ENCODE peak calls at places on chromosome 3, in six cellular contexts. F is neural progenitor cell, Y is MM.1S, Z is PC-9, U is endothelial cell of umbilical vein, S is keratinocyte. I is an unnamed sample.

GRCh38 chr3:18246336-18247060 is 178.6 kb downstream of the SATB1 start:
- DNase-seq in S (no peak), Y (no peak), U (no peak), Z (no peak), F (no peak), I (no peak)

GRCh38 chr3:184015381-184016019 is 2.2 kb downstream of the ABCC5 start:
- DNase-seq in Z (peak; percentile 61), U (no peak), Y (no peak), F (no peak), S (no peak), I (peak; percentile 40)

GRCh38 chr3:101038393-101038792 is 45.2 kb upstream of the ABI3BP start:
- DNase-seq in Y (peak; percentile 30), S (no peak), Z (no peak), U (no peak), F (no peak), I (peak; percentile 11)

GRCh38 chr3:190038050-190038631 is 82.6 kb downstream of the P3H2 start:
- DNase-seq in S (peak; percentile 79), U (peak; percentile 47), Y (no peak), F (peak; percentile 30), Z (no peak), I (peak; percentile 79)

GRCh38 chr3:53161345-53161819 is 373 bp downstream of the PRKCD start:
- DNase-seq in F (peak; percentile 46), S (no peak), Y (peak; percentile 31), Z (no peak), U (peak; percentile 14), I (no peak)

GRCh38 chr3:156448300-156448699 is 106.6 kb downstream of the SSR3 start:
- DNase-seq in Y (peak; percentile 67), U (peak; percentile 39), S (no peak), Z (peak; percentile 30), F (peak; percentile 57), I (peak; percentile 50)

GRCh38 chr3:171306631-171307030 is 153.6 kb downstream of the TNIK start:
- DNase-seq in Z (no peak), Y (no peak), S (no peak), F (no peak), U (peak; percentile 90), I (peak; percentile 98)

GRCh38 chr3:89504432-89504831 is 397.0 kb downstream of the EPHA3 start:
- DNase-seq in F (no peak), U (no peak), Y (no peak), Z (no peak), S (no peak), I (no peak)

GRCh38 chr3:140942221-140943104 is 827 bp downstream of the SLC25A36 start:
- DNase-seq in F (peak; percentile 92), Y (peak; percentile 53), U (peak; percentile 63), Z (peak; percentile 35), S (no peak), I (peak; percentile 62)

GRCh38 chr3:138438896-138439295 is 4.5 kb downstream of the ESYT3 start:
- DNase-seq in Z (no peak), S (no peak), Y (no peak), U (no peak), F (no peak), I (no peak)

GRCh38 chr3:88092270-88092669 is 33.2 kb downstream of the ZNF654 start:
- DNase-seq in Z (no peak), F (no peak), U (no peak), S (no peak), Y (no peak), I (no peak)

GRCh38 chr3:88090681-88091080 is 31.6 kb downstream of the ZNF654 start:
- DNase-seq in Y (no peak), F (no peak), U (no peak), S (no peak), Z (no peak), I (no peak)

DNA sequence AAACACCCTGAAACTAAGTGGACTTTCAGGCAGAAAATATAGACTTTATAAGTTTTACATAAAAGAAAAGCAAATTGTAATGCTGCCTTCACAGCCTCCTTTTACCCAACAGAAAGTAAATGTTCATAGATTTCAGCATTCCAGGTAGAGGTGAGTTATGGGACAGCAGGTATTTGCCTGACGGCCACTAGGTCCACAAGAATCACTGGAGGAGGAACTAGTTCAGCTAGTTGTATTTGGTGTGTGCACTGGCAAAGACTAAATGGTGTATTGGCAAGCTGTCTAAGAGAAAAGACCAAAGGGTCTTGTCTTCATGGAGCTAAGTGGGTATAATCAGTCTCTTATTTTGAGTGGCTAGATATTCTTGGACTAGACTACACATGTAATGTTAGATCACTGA is 34.2 kb downstream of the ZNF654 start:
- DNase-seq in S (no peak), Z (no peak), F (no peak), U (no peak), Y (no peak), I (no peak)
- H3K79me2 ChIP-seq in S (peaks cover 17% of the 10 kb centered on the region), Z (no peaks in the 10 kb centered on the region), F (peaks cover 25% of the 10 kb centered on the region), U (peaks cover 24% of the 10 kb centered on the region), Y (peaks cover 18% of the 10 kb centered on the region), I (peaks cover 2% of the 10 kb centered on the region)

DNA sequence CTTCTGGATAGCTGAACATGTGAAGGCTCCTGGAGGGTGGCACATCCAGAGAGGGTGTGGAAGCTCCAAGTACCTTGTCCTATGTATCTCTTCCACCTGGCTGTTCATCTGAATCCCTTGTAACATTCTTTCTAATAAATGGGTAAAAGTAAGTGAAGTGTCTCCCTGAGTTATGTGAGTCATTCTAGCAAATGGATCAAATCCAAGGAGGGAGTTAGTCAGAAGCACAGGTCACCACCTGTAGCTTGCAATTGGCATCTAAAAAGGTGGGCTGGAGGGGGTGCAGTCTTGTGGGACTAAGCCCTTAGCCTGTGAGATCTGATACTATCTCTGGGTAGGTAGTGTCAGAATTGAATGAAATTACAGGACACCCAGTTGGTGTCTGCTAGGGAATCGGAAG is 71.0 kb downstream of the WWTR1 start:
- DNase-seq in S (peak; percentile 80), Y (no peak), Z (peak; percentile 80), U (peak; percentile 84), F (no peak), I (peak; percentile 39)
- H3K4me1 ChIP-seq in S (peaks cover 63% of the 10 kb centered on the region), Y (peaks cover 15% of the 10 kb centered on the region), Z (peaks cover 68% of the 10 kb centered on the region), U (peaks cover 90% of the 10 kb centered on the region), F (peaks cover 36% of the 10 kb centered on the region), I (peaks cover 21% of the 10 kb centered on the region)

GRCh38 chr3:158110658-158111018 is 749 bp downstream of the RSRC1 start:
- DNase-seq in S (no peak), F (no peak), U (no peak), Z (no peak), Y (peak; percentile 24), I (no peak)
- H3K79me2 ChIP-seq in S (peaks cover 30% of the 10 kb centered on the region), F (peaks cover 52% of the 10 kb centered on the region), U (no peaks in the 10 kb centered on the region), Z (peaks cover 52% of the 10 kb centered on the region), Y (peaks cover 55% of the 10 kb centered on the region), I (peaks cover 5% of the 10 kb centered on the region)

GRCh38 chr3:185250247-185250646 is 3.6 kb downstream of the EHHADH start:
- DNase-seq in S (no peak), F (no peak), Y (no peak), U (no peak), Z (no peak), I (no peak)

GRCh38 chr3:185254799-185255198 is 950 bp upstream of the EHHADH start:
- DNase-seq in F (no peak), Y (no peak), S (no peak), U (no peak), Z (no peak), I (no peak)

GRCh38 chr3:185257334-185257733 is 3.5 kb upstream of the EHHADH start:
- DNase-seq in F (no peak), Y (no peak), S (no peak), Z (no peak), U (no peak), I (no peak)

GRCh38 chr3:185250653-185251052 is 3.2 kb downstream of the EHHADH start:
- DNase-seq in S (no peak), F (no peak), Y (no peak), U (no peak), Z (no peak), I (no peak)

DNA sequence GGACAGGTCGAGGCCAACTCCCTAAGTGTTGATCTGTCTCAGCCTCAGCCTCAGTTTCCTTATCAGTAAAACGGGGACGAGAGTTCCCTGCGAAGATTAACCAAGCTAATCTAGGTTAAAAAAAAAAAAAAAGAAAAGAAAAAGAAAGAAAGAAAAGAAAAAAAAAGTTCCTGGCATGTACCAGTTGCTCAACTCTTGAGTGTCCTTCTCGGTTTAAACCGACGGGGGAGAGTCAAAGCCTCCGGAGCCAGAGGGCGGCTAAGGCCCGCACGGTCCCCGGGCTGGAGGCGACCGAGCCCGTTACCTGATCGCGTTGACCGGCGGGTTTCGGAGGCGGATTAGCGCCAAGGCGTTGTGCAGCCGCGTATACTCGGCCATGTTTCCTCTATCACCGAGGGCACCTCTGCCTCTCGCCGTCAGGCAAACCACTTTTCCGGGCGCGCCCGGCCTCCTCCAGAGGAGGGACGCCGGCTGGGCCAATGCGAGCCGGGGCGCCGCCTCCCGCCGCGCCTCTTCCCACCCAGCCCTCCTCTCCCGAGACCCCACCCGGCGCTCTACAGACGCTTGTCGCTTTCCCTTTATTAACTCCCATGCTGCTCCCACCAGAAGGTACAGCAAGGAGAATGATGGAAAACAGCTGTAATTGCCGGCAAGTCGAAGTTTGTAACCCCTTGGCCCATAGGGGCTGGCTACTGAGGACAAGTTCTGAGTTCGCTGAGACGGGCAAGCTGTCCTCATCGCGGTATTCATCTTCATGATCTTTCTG is at the start of gene EHHADH:
- DNase-seq in U (peak; percentile 70), Z (peak; percentile 52), S (no peak), Y (peak; percentile 81), F (peak; percentile 58), I (peak; percentile 71)
- H3K4me1 ChIP-seq in U (no peaks in the 10 kb centered on the region), Z (no peaks in the 10 kb centered on the region), S (no peaks in the 10 kb centered on the region), Y (no peaks in the 10 kb centered on the region), F (no peaks in the 10 kb centered on the region), I (no peaks in the 10 kb centered on the region)

GRCh38 chr3:12620729-12621128 is 43.2 kb downstream of the RAF1 start:
- DNase-seq in F (no peak), S (no peak), Y (no peak), Z (no peak), U (no peak), I (no peak)

GRCh38 chr3:12624056-12624455 is 39.9 kb downstream of the RAF1 start:
- DNase-seq in Y (no peak), U (no peak), S (no peak), Z (no peak), F (no peak), I (no peak)

GRCh38 chr3:12618426-12618825 is 45.5 kb downstream of the RAF1 start:
- DNase-seq in F (no peak), Z (no peak), Y (no peak), U (no peak), S (no peak), I (no peak)

GRCh38 chr3:12620305-12620704 is 43.6 kb downstream of the RAF1 start:
- DNase-seq in Y (no peak), U (no peak), Z (no peak), F (no peak), S (no peak), I (no peak)

GRCh38 chr3:12622335-12622734 is 41.6 kb downstream of the RAF1 start:
- DNase-seq in Z (no peak), F (no peak), U (no peak), S (no peak), Y (peak; percentile 93), I (no peak)
- H3K79me2 ChIP-seq in Z (peaks cover 64% of the 10 kb centered on the region), F (peaks cover 100% of the 10 kb centered on the region), U (peaks cover 84% of the 10 kb centered on the region), S (peaks cover 76% of the 10 kb centered on the region), Y (peaks cover 94% of the 10 kb centered on the region), I (peaks cover 76% of the 10 kb centered on the region)

GRCh38 chr3:42846682-42847522 is 28.8 kb downstream of the CYP8B1 start:
- DNase-seq in S (no peak), U (no peak), Y (no peak), F (no peak), Z (no peak), I (no peak)
- H3K4me1 ChIP-seq in S (no peaks in the 10 kb centered on the region), U (no peaks in the 10 kb centered on the region), Y (peaks cover 4% of the 10 kb centered on the region), F (peaks cover 12% of the 10 kb centered on the region), Z (no peaks in the 10 kb centered on the region), I (no peaks in the 10 kb centered on the region)